ENCODE peak calls at places on chromosomes 2 and 18, in six cellular contexts. N is sigmoid colon, I is stomach, M is HCT116, B is prostate gland, R is breast epithelium. H is an unnamed sample.

GRCh38 chr2:128178650-128179460 is 87.9 kb downstream of the UGGT1 start:
- DNase-seq in M (peak; percentile 10), R (peak; percentile 29), I (peak; percentile 52), B (peak; percentile 47), N (peak; percentile 80), H (no peak)

GRCh38 chr2:67625671-67626070 is 228.5 kb downstream of the ETAA1 start:
- DNase-seq in M (no peak), B (no peak), R (no peak), N (no peak), I (no peak), H (no peak)

GRCh38 chr2:45264227-45265225 is 255.3 kb upstream of the SIX2 start:
- DNase-seq in M (no peak), R (no peak), I (peak; percentile 8), N (no peak), B (no peak), H (no peak)

GRCh38 chr2:30336978-30337841 is 105.9 kb downstream of the LBH start:
- DNase-seq in I (no peak), R (no peak), M (no peak), B (no peak), N (no peak), H (peak; percentile 62)

GRCh38 chr2:12824771-12825363 is 108.1 kb downstream of the TRIB2 start:
- DNase-seq in M (no peak), I (no peak), R (peak; percentile 32), N (peak; percentile 89), B (no peak), H (no peak)

GRCh38 chr2:231170058-231170457 is 28.4 kb upstream of the ARMC9 start:
- DNase-seq in N (no peak), B (no peak), R (no peak), M (no peak), I (no peak), H (no peak)

GRCh38 chr18:57116598-57117132 is 30.2 kb upstream of the BOD1L2 start:
- DNase-seq in R (no peak), B (no peak), M (no peak), I (no peak), N (no peak), H (no peak)

GRCh38 chr2:121626777-121627524 is 22.3 kb downstream of the CLASP1 start:
- DNase-seq in B (peak; percentile 79), N (peak; percentile 85), M (no peak), I (peak; percentile 75), R (peak; percentile 31), H (no peak)

GRCh38 chr2:240725266-240726060 is 33.8 kb downstream of the AQP12A start:
- DNase-seq in B (no peak), M (no peak), R (no peak), N (no peak), I (no peak), H (no peak)

GRCh38 chr2:100747551-100747950 is 72.4 kb upstream of the NPAS2 start:
- DNase-seq in N (no peak), B (no peak), R (no peak), I (no peak), M (no peak), H (no peak)

GRCh38 chr18:21682276-21683051 is 22.1 kb downstream of the ABHD3 start:
- DNase-seq in M (no peak), I (no peak), R (no peak), N (no peak), B (peak; percentile 25), H (no peak)

GRCh38 chr2:67400560-67401464 is 3.7 kb downstream of the ETAA1 start:
- DNase-seq in N (no peak), R (no peak), M (no peak), I (no peak), B (no peak), H (no peak)

GRCh38 chr2:219252570-219252899 is 508 bp upstream of the TUBA4B start:
- DNase-seq in B (no peak), N (no peak), R (no peak), I (no peak), M (no peak), H (no peak)

GRCh38 chr2:111659361-111660281 is 224.4 kb downstream of the ANAPC1 start:
- DNase-seq in N (peak; percentile 88), I (peak; percentile 72), R (peak; percentile 66), B (peak; percentile 22), M (peak; percentile 48), H (no peak)

GRCh38 chr2:150866431-150866830 is 379.0 kb upstream of the RND3 start:
- DNase-seq in M (no peak), I (no peak), R (no peak), B (no peak), N (no peak), H (no peak)

GRCh38 chr2:195026261-195026660 is 630.8 kb upstream of the SLC39A10 start:
- DNase-seq in R (no peak), B (no peak), N (no peak), M (no peak), I (no peak), H (no peak)

GRCh38 chr2:31334311-31335026 is 80.1 kb downstream of the XDH start:
- DNase-seq in R (no peak), M (no peak), N (no peak), B (no peak), I (no peak), H (no peak)

GRCh38 chr2:203549406-203549805 is 14.3 kb upstream of the RAPH1 start:
- DNase-seq in B (no peak), N (no peak), M (no peak), I (no peak), R (no peak), H (no peak)

GRCh38 chr18:62264984-62265383 is 60.1 kb upstream of the TNFRSF11A start:
- DNase-seq in R (no peak), N (no peak), I (no peak), M (no peak), B (no peak), H (no peak)

DNA sequence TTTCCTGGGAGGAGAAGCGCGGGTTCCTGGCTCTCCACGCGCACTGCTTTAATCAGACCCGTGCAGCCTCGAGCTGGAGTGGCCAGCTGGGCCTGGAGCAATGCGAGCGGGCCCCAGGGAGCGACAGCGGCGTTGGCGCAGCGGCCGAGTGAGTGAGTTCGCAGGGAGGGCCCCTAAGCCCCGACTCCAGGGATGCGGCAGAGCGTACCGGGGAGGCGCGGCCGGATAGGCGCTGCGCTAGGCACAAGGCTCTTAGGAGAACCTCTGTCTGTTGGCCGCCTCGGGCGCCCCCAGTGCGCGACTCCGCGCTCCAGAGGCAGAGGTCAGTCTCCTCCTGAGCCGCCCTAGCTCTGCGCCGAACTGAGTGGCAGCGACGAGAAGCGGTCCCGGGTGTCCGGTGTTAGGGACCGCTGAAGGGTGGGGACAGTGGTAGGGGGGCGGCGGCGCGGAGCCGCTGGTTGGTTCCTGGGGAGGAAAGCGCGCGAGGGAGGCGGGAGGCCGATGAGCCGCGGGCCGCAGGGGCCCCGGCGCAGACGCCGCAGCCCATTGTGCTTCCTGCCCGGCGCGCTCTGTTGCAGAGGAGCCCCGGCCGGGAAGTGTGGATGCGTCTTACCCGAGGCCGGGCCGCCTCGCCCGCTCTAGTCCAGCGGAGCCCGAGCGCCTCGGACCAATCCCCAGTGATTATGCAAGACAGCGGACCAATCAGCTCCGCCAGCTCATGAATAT is 410 bp upstream of the DLX1 start:
- DNase-seq in B (no peak), N (peak; percentile 86), M (peak; percentile 74), R (no peak), I (peak; percentile 69), H (peak; percentile 80)
- TF ChIP-seq POLR2AphosphoS5 in B (peak; percentile 29), N (peak; percentile 70), M (peak; percentile 83), R (no peak), I (no peak), H (no peak)

DNA sequence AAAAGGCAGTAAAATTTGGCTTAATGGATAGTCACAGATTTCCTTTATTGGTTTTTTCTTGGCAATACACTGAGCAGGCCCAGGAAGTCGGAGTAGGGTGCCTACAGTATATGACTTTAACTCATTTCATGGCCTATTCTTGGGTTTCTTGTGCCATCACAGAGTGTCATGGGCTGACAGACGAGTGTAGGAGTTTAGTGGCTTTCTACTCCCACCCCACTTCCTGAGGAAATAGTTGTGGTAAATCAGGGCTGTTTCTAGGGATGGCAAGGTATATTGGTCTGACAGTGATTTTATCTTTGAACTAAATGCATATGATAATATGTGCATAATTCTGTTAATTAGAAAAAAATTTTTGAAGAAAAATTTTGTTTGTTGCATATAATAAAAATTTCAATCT is 100.1 kb downstream of the PLCL1 start:
- DNase-seq in M (no peak), R (no peak), I (no peak), B (no peak), N (no peak), H (no peak)
- TF ChIP-seq POLR2AphosphoS5 in M (no peak), R (no peak), I (no peak), B (no peak), N (no peak), H (no peak)

GRCh38 chr2:70668432-70668831 is 99.6 kb downstream of the ADD2 start:
- DNase-seq in I (no peak), N (peak; percentile 5), B (no peak), R (no peak), M (no peak), H (no peak)

GRCh38 chr2:70670626-70671025 is 97.4 kb downstream of the ADD2 start:
- DNase-seq in R (no peak), I (no peak), N (peak; percentile 11), B (no peak), M (no peak), H (no peak)

GRCh38 chr2:70671059-70671685 is 96.8 kb downstream of the ADD2 start:
- DNase-seq in N (peak; percentile 24), B (no peak), M (no peak), I (no peak), R (no peak), H (no peak)

GRCh38 chr2:70670202-70670601 is 97.8 kb downstream of the ADD2 start:
- DNase-seq in M (no peak), R (no peak), N (peak; percentile 12), I (no peak), B (no peak), H (no peak)

DNA sequence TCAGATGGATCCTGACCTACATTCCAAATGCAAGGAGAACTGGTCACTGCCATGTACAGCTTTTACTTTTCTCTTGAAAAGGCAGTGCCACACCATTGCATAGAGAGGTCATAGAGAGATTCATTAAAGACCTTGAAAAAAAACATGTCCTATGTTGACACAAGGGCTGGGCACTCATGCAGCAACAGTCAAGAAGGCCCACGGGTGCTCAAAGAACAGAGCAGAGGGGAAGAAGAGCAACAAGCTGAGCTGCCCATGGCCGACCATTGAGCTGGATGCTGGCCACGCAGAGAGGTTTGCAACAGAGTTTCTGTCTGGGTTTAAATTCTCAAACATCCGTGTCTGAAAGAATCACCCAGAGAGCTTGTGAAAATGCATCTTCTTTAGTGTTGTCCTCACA is 99.1 kb downstream of the ADD2 start:
- DNase-seq in R (no peak), B (no peak), N (peak; percentile 3), M (no peak), I (no peak), H (no peak)
- TF ChIP-seq POLR2AphosphoS5 in R (no peak), B (no peak), N (no peak), M (no peak), I (no peak), H (no peak)

DNA sequence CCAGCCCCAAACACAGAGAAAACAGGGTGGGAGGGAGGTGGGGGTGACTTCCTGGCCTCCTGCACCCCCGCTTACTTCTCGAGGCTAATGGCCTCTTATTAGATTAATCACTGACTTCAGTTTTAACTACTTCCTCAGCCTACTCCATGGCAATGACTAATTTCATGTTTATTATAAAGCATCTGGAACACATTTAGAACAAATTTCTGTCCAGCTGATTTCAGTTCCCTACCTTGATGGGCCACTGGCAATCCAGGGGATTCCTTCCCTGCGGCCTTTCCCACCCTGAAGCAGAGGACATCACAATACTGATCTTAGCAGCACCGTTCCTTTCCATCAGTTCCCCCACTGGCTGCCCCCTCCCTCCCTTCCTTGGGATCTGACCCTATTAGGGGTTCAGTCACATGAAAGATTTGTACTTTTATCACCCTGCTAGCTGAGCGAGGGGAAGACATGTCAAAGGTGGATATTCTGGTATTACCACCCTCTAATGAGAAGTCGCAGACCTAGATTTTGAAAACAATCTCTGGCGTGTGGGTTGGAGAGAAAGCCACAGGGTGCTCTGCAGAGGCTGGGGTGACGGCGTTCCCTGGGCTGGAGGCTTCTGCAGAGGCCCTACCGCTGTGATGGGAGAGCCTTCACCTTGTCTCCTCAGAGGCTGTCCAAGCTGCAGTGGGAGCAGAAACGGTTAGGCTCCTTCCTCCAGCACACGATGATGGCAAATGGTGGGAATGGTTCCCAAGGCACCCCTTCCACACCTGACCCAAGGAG is 67.7 kb downstream of the KIAA2012 start:
- DNase-seq in R (no peak), B (no peak), N (no peak), M (no peak), I (no peak), H (no peak)
- TF ChIP-seq POLR2AphosphoS5 in R (no peak), B (no peak), N (peak; percentile 70), M (no peak), I (no peak), H (no peak)